ENCODE peak calls at places on chromosomes 7 and 10, in five cellular contexts. L, A, Z, B and P are unnamed samples.

GRCh38 chr7:1950623-1951523 is 280.8 kb downstream of the ELFN1 start:
- DNase-seq in Z (no peak), A (peak; percentile 69), B (no peak), L (no peak), P (peak; percentile 63)

GRCh38 chr10:127243490-127244272 is 47.3 kb upstream of the INSYN2A start:
- DNase-seq in L (no peak), Z (peak; percentile 75), B (peak; percentile 9), A (no peak), P (peak; percentile 67)

GRCh38 chr7:22255342-22255741 is 101.6 kb downstream of the RAPGEF5 start:
- DNase-seq in Z (no peak), A (no peak), B (no peak), L (no peak), P (no peak)

GRCh38 chr10:31210190-31210589 is 108.8 kb upstream of the ZEB1 start:
- DNase-seq in L (no peak), A (no peak), Z (no peak), B (no peak), P (no peak)

GRCh38 chr7:130943336-130943901 is 209.4 kb upstream of the KLF14 start:
- DNase-seq in B (no peak), Z (no peak), A (no peak), L (no peak), P (peak; percentile 58)

GRCh38 chr7:38775503-38775902 is 133.5 kb downstream of the VPS41 start:
- DNase-seq in L (no peak), Z (no peak), A (no peak), B (no peak), P (no peak)

GRCh38 chr10:21724695-21725371 is 190.8 kb downstream of the MLLT10 start:
- DNase-seq in L (peak; percentile 74), Z (peak; percentile 69), A (peak; percentile 91), B (no peak), P (peak; percentile 61)

GRCh38 chr10:96960872-96961271 is 128.8 kb downstream of the LCOR start:
- DNase-seq in A (no peak), L (no peak), Z (no peak), B (no peak), P (no peak)

GRCh38 chr10:130997267-130998045 is 314.1 kb downstream of the TCERG1L start:
- DNase-seq in L (no peak), Z (no peak), B (no peak), A (no peak), P (no peak)

GRCh38 chr10:118790058-118790457 is 35.3 kb upstream of the CACUL1 start:
- DNase-seq in A (no peak), Z (no peak), L (no peak), B (no peak), P (no peak)

GRCh38 chr7:43915907-43916306 is 9.5 kb upstream of the URGCP start:
- DNase-seq in A (no peak), L (no peak), B (no peak), Z (no peak), P (no peak)

GRCh38 chr7:129889133-129889854 is 63.5 kb downstream of the UBE2H start:
- DNase-seq in L (no peak), Z (no peak), A (no peak), B (no peak), P (no peak)

GRCh38 chr7:114943953-114944741 is 22.3 kb downstream of the MDFIC start:
- DNase-seq in A (no peak), L (no peak), B (no peak), Z (no peak), P (no peak)

GRCh38 chr10:121956111-121957061 is 18.6 kb downstream of the NSMCE4A start:
- DNase-seq in Z (no peak), L (no peak), A (no peak), B (no peak), P (no peak)

GRCh38 chr10:65194555-65194954 is 1673.4 kb downstream of the REEP3 start:
- DNase-seq in B (no peak), L (no peak), Z (no peak), A (no peak), P (no peak)